ENCODE peak calls at places on chromosomes 3 and 15, in four cellular contexts. One of them, this sample, is unnamed. For H3K9me1, the result is how much of the 10 kb centered on the place peaks cover.

GRCh38 chr3:142279965-142280590 is 54.7 kb upstream of the GK5 start:
- DNase-seq in IMR-90: peak
- DNase-seq in keratinocyte: peak
- DNase-seq in endothelial cell of umbilical vein: peak
- DNase-seq in this sample: peak

GRCh38 chr3:184248454-184249411 is at the start of gene ALG3:
- DNase-seq in IMR-90: peak
- DNase-seq in keratinocyte: no peak
- DNase-seq in endothelial cell of umbilical vein: peak
- DNase-seq in this sample: peak

GRCh38 chr3:155948476-155948875 is 78.0 kb downstream of the GMPS start:
- DNase-seq in IMR-90: peak
- DNase-seq in keratinocyte: no peak
- DNase-seq in endothelial cell of umbilical vein: no peak
- DNase-seq in this sample: no peak

GRCh38 chr3:35640186-35640584 is 860 bp downstream of the ARPP21 start:
- DNase-seq in IMR-90: no peak
- DNase-seq in keratinocyte: no peak
- DNase-seq in endothelial cell of umbilical vein: no peak
- DNase-seq in this sample: no peak

GRCh38 chr3:19931180-19931692 is 2.8 kb downstream of the EFHB start:
- DNase-seq in IMR-90: no peak
- DNase-seq in keratinocyte: no peak
- DNase-seq in endothelial cell of umbilical vein: no peak
- DNase-seq in this sample: peak

GRCh38 chr3:110900583-110900982 is 171.0 kb upstream of the NECTIN3 start:
- DNase-seq in IMR-90: peak
- DNase-seq in keratinocyte: no peak
- DNase-seq in endothelial cell of umbilical vein: no peak
- DNase-seq in this sample: no peak

GRCh38 chr3:48715179-48715800 is 1.7 kb downstream of the IP6K2 start:
- DNase-seq in IMR-90: peak
- DNase-seq in keratinocyte: no peak
- DNase-seq in endothelial cell of umbilical vein: peak
- DNase-seq in this sample: no peak

GRCh38 chr3:10371167-10371566 is 50.3 kb upstream of the SEC13 start:
- DNase-seq in IMR-90: peak
- DNase-seq in keratinocyte: no peak
- DNase-seq in endothelial cell of umbilical vein: no peak
- DNase-seq in this sample: no peak

GRCh38 chr15:96187916-96188315 is 142.6 kb upstream of the NR2F2 start:
- DNase-seq in IMR-90: no peak
- DNase-seq in keratinocyte: no peak
- DNase-seq in endothelial cell of umbilical vein: no peak
- DNase-seq in this sample: no peak

GRCh38 chr3:47647550-47647949 is 68.9 kb upstream of the CSPG5 start:
- DNase-seq in IMR-90: no peak
- DNase-seq in keratinocyte: no peak
- DNase-seq in endothelial cell of umbilical vein: no peak
- DNase-seq in this sample: no peak

DNA sequence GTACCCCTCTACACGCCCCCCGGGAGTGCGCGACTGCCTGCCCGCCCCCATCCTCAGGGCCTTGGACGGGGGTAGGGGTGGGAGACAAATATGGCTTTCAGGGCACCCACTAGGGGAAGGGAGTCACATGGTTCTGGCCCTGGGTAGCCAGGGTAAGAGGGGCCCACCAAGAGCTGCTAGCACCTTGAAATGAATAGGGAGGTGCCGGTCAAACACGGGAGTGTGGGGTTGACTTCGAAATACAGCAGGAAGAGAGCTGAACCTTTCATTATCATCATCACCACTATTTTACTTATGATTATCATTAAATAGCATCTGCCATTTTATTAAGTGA is 489.1 kb downstream of the MAGI1 start:
- DNase-seq in IMR-90: no peak
- DNase-seq in keratinocyte: no peak
- DNase-seq in endothelial cell of umbilical vein: no peak
- DNase-seq in this sample: no peak
- H3K9me1 ChIP-seq in IMR-90: under half
- H3K9me1 ChIP-seq in keratinocyte: under half
- H3K9me1 ChIP-seq in endothelial cell of umbilical vein: under half
- H3K9me1 ChIP-seq in this sample: under half

GRCh38 chr3:119825820-119826219 is 43.9 kb downstream of the NR1I2 start:
- DNase-seq in IMR-90: no peak
- DNase-seq in keratinocyte: no peak
- DNase-seq in endothelial cell of umbilical vein: no peak
- DNase-seq in this sample: no peak
- H3K9me1 ChIP-seq in IMR-90: under half
- H3K9me1 ChIP-seq in keratinocyte: under half
- H3K9me1 ChIP-seq in endothelial cell of umbilical vein: under half
- H3K9me1 ChIP-seq in this sample: under half

GRCh38 chr3:102553876-102554275 is 119.1 kb downstream of the ZPLD1 start:
- DNase-seq in IMR-90: no peak
- DNase-seq in keratinocyte: no peak
- DNase-seq in endothelial cell of umbilical vein: no peak
- DNase-seq in this sample: no peak
- H3K9me1 ChIP-seq in IMR-90: under half
- H3K9me1 ChIP-seq in keratinocyte: under half
- H3K9me1 ChIP-seq in endothelial cell of umbilical vein: under half
- H3K9me1 ChIP-seq in this sample: under half

GRCh38 chr3:52137311-52137710 is 16.9 kb downstream of the POC1A start:
- DNase-seq in IMR-90: no peak
- DNase-seq in keratinocyte: no peak
- DNase-seq in endothelial cell of umbilical vein: no peak
- DNase-seq in this sample: no peak

GRCh38 chr3:52141751-52142150 is 12.5 kb downstream of the POC1A start:
- DNase-seq in IMR-90: no peak
- DNase-seq in keratinocyte: no peak
- DNase-seq in endothelial cell of umbilical vein: no peak
- DNase-seq in this sample: no peak

GRCh38 chr3:52140792-52141191 is 13.4 kb downstream of the POC1A start:
- DNase-seq in IMR-90: no peak
- DNase-seq in keratinocyte: no peak
- DNase-seq in endothelial cell of umbilical vein: no peak
- DNase-seq in this sample: no peak

GRCh38 chr3:52143156-52143555 is 11.1 kb downstream of the POC1A start:
- DNase-seq in IMR-90: no peak
- DNase-seq in keratinocyte: no peak
- DNase-seq in endothelial cell of umbilical vein: no peak
- DNase-seq in this sample: no peak

DNA sequence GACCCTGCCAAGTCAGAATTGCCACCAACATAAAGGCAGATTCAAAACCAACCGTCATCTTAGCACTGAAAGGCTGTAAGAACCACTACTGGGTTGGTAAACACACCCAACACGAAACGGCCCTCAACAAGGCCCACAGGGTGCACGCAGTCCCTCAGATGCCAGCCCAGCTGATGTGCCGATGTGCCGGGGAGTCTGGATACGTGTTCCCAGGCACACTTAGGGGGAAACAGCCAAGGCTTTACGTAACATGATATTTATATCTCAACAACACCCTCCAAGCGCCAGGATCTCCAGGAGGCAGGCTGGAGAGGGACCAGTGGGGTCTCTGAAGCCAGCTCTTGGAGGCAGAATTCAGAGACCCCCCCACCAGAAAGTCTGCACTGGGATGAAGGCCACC is 14.2 kb downstream of the POC1A start:
- DNase-seq in IMR-90: no peak
- DNase-seq in keratinocyte: no peak
- DNase-seq in endothelial cell of umbilical vein: no peak
- DNase-seq in this sample: no peak
- H3K9me1 ChIP-seq in IMR-90: under half
- H3K9me1 ChIP-seq in keratinocyte: under half
- H3K9me1 ChIP-seq in endothelial cell of umbilical vein: under half
- H3K9me1 ChIP-seq in this sample: under half

GRCh38 chr3:11452988-11453847 is 181.0 kb downstream of the ATG7 start:
- DNase-seq in IMR-90: peak
- DNase-seq in keratinocyte: no peak
- DNase-seq in endothelial cell of umbilical vein: peak
- DNase-seq in this sample: no peak

GRCh38 chr3:11452312-11452711 is 180.1 kb downstream of the ATG7 start:
- DNase-seq in IMR-90: no peak
- DNase-seq in keratinocyte: no peak
- DNase-seq in endothelial cell of umbilical vein: no peak
- DNase-seq in this sample: no peak

GRCh38 chr3:11455977-11456376 is 183.8 kb downstream of the ATG7 start:
- DNase-seq in IMR-90: peak
- DNase-seq in keratinocyte: no peak
- DNase-seq in endothelial cell of umbilical vein: peak
- DNase-seq in this sample: no peak

GRCh38 chr3:11459147-11459837 is 184.4 kb downstream of the VGLL4 start:
- DNase-seq in IMR-90: peak
- DNase-seq in keratinocyte: no peak
- DNase-seq in endothelial cell of umbilical vein: peak
- DNase-seq in this sample: no peak

DNA sequence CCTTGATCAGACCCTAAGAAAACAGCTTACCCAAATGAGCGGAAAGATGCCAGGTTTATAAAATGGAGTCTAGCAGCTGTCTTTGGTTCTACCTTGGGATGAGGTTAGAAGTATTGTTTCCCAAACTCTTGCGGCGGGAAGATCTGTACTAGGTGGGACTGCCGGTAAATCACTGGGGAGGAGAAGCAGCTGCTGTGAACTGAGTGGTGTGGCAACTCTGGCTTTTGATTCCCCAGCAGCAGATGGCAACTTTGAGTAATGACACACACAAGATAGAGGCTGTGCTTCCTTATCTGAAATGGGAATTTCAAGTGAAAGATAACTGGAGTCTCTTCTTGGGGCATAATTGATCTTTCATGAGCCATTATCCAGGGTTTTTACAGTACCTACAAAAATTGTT is 184.9 kb downstream of the ATG7 start:
- DNase-seq in IMR-90: peak
- DNase-seq in keratinocyte: no peak
- DNase-seq in endothelial cell of umbilical vein: no peak
- DNase-seq in this sample: no peak
- H3K9me1 ChIP-seq in IMR-90: under half
- H3K9me1 ChIP-seq in keratinocyte: under half
- H3K9me1 ChIP-seq in endothelial cell of umbilical vein: under half
- H3K9me1 ChIP-seq in this sample: under half

GRCh38 chr3:102979682-102980378 is 545.0 kb downstream of the ZPLD1 start:
- DNase-seq in IMR-90: peak
- DNase-seq in keratinocyte: no peak
- DNase-seq in endothelial cell of umbilical vein: peak
- DNase-seq in this sample: no peak

GRCh38 chr3:102979202-102979601 is 544.4 kb downstream of the ZPLD1 start:
- DNase-seq in IMR-90: no peak
- DNase-seq in keratinocyte: no peak
- DNase-seq in endothelial cell of umbilical vein: no peak
- DNase-seq in this sample: no peak

GRCh38 chr3:102972350-102972749 is 537.5 kb downstream of the ZPLD1 start:
- DNase-seq in IMR-90: no peak
- DNase-seq in keratinocyte: no peak
- DNase-seq in endothelial cell of umbilical vein: no peak
- DNase-seq in this sample: no peak

GRCh38 chr3:102974333-102974732 is 539.5 kb downstream of the ZPLD1 start:
- DNase-seq in IMR-90: no peak
- DNase-seq in keratinocyte: no peak
- DNase-seq in endothelial cell of umbilical vein: no peak
- DNase-seq in this sample: no peak
- H3K9me1 ChIP-seq in IMR-90: under half
- H3K9me1 ChIP-seq in keratinocyte: under half
- H3K9me1 ChIP-seq in endothelial cell of umbilical vein: under half
- H3K9me1 ChIP-seq in this sample: under half

DNA sequence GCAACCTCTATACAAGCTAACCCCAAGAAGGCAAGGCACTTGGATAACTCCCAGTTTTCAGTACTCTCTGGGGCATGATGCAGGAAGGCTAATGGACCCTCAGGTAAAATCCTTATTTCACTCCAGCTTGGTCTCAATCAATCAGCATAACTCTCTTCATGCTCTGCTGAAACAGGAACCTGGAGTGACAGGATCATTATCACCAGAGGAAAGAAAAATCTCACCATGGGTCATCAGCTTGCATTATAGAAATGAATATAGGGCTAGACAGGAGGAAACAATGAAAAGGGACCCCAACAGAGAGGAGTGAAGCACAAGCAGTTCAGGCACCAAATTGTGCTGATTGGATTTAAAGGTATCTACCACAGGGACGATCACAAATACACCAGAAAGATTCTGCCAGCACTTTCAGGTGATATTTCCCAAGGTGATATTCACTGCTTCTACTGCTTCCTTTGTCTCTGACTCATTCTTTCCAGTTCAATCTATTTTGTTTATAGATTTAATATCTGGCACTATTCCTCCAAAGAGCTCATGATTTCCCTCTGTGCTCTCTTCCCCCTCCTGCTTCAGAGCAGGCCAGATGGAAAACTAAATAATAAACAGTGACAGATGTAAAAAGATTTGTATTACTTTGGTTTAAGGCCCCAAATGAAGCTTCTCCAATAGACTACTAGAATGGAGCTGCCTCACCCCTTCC is 23.0 kb upstream of the THUMPD3 start:
- DNase-seq in IMR-90: peak
- DNase-seq in keratinocyte: no peak
- DNase-seq in endothelial cell of umbilical vein: no peak
- DNase-seq in this sample: no peak
- H3K9me1 ChIP-seq in IMR-90: under half
- H3K9me1 ChIP-seq in keratinocyte: under half
- H3K9me1 ChIP-seq in endothelial cell of umbilical vein: under half
- H3K9me1 ChIP-seq in this sample: under half

DNA sequence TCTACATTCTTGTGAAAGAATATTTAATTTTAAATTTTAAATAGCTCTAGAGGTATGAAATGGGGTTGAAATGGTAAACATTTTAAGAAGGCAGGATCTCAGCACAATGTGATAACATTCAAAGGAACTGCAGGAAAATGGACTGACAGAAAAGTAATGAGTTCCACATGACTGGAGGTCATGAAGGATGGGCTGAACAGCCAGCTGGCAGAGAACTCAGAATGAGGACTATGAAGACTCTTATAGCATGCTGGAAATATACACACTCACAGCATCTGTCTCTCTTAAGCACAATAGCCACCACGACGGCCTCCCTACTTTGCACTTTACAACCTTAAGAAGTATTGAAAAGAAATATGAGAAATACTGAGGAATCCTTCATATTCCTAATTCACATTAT is 94.7 kb downstream of the TNIK start:
- DNase-seq in IMR-90: no peak
- DNase-seq in keratinocyte: no peak
- DNase-seq in endothelial cell of umbilical vein: no peak
- DNase-seq in this sample: no peak
- H3K9me1 ChIP-seq in IMR-90: under half
- H3K9me1 ChIP-seq in keratinocyte: under half
- H3K9me1 ChIP-seq in endothelial cell of umbilical vein: under half
- H3K9me1 ChIP-seq in this sample: under half

GRCh38 chr3:169751875-169752274 is 13.0 kb downstream of the TERC start:
- DNase-seq in IMR-90: no peak
- DNase-seq in keratinocyte: no peak
- DNase-seq in endothelial cell of umbilical vein: no peak
- DNase-seq in this sample: no peak
- H3K9me1 ChIP-seq in IMR-90: under half
- H3K9me1 ChIP-seq in keratinocyte: under half
- H3K9me1 ChIP-seq in endothelial cell of umbilical vein: under half
- H3K9me1 ChIP-seq in this sample: under half

This sample was measured in K562.